ENCODE peak calls at places on chromosome 11, in six cellular contexts. L is H9, M is neuronal stem cell, X is IMR-90, D is H1, A is trophoblast cell. S is an unnamed sample.

GRCh38 chr11:111230122-111230465 is 15.4 kb upstream of the POU2AF2 start:
- DNase-seq in L (no peak), M (no peak), X (no peak), D (no peak), A (no peak), S (no peak)

GRCh38 chr11:111426615-111427014 is 47.5 kb upstream of the POU2AF1 start:
- DNase-seq in L (no peak), M (no peak), X (no peak), D (no peak), A (no peak), S (no peak)

GRCh38 chr11:69908511-69909220 is 89.5 kb upstream of the FGF3 start:
- DNase-seq in L (no peak), M (no peak), X (no peak), D (no peak), A (no peak), S (no peak)

GRCh38 chr11:120168108-120168959 is 30.4 kb upstream of the TRIM29 start:
- DNase-seq in L (no peak), M (no peak), X (peak; percentile 37), D (no peak), A (peak; percentile 52), S (no peak)

GRCh38 chr11:62552465-62552782 is 5.8 kb upstream of the AHNAK start:
- DNase-seq in L (no peak), M (no peak), X (peak; percentile 60), D (no peak), A (peak; percentile 34), S (peak; percentile 76)

GRCh38 chr11:45028921-45029680 is 78.4 kb upstream of the TP53I11 start:
- DNase-seq in L (peak; percentile 14), M (no peak), X (no peak), D (no peak), A (no peak), S (no peak)

GRCh38 chr11:119721129-119722120 is 7.6 kb downstream of the NECTIN1 start:
- DNase-seq in L (peak; percentile 74), M (peak; percentile 48), X (no peak), D (no peak), A (peak; percentile 28), S (peak; percentile 9)

GRCh38 chr11:103608566-103608965 is 427.9 kb upstream of the DDI1 start:
- DNase-seq in L (no peak), M (no peak), X (peak; percentile 64), D (no peak), A (peak; percentile 50), S (peak; percentile 70)

GRCh38 chr11:60265373-60266214 is 14.9 kb upstream of the MS4A4A start:
- DNase-seq in L (no peak), M (peak; percentile 54), X (peak; percentile 7), D (no peak), A (peak; percentile 84), S (peak; percentile 50)

GRCh38 chr11:130831506-130832385 is 84.5 kb downstream of the SNX19 start:
- DNase-seq in L (no peak), M (no peak), X (peak; percentile 22), D (no peak), A (no peak), S (no peak)

GRCh38 chr11:59207988-59208432 is 4.7 kb downstream of the MPEG1 start:
- DNase-seq in L (no peak), M (peak; percentile 11), X (peak; percentile 91), D (no peak), A (peak; percentile 56), S (peak; percentile 60)

GRCh38 chr11:27013741-27014415 is 20.0 kb downstream of the FIBIN start:
- DNase-seq in L (no peak), M (no peak), X (peak; percentile 31), D (no peak), A (no peak), S (peak; percentile 59)

GRCh38 chr11:2541881-2542361 is 97.1 kb downstream of the KCNQ1 start:
- DNase-seq in L (no peak), M (no peak), X (no peak), D (no peak), A (no peak), S (no peak)

GRCh38 chr11:131810511-131810910 is 440.1 kb downstream of the NTM start:
- DNase-seq in L (no peak), M (no peak), X (no peak), D (no peak), A (no peak), S (no peak)

GRCh38 chr11:133040289-133040893 is 491.9 kb downstream of the OPCML start:
- DNase-seq in L (no peak), M (no peak), X (peak; percentile 3), D (peak; percentile 15), A (no peak), S (no peak)

GRCh38 chr11:42960521-42961088 is 351.2 kb upstream of the API5 start:
- DNase-seq in L (no peak), M (no peak), X (no peak), D (no peak), A (peak; percentile 61), S (no peak)

GRCh38 chr11:66426314-66426713 is 5.5 kb downstream of the NPAS4 start:
- DNase-seq in L (no peak), M (no peak), X (no peak), D (no peak), A (no peak), S (no peak)

GRCh38 chr11:3855808-3856491 is 486 bp downstream of the STIM1 start:
- DNase-seq in L (peak; percentile 55), M (no peak), X (no peak), D (no peak), A (peak; percentile 38), S (peak; percentile 51)

GRCh38 chr11:18054511-18055103 is 8.5 kb upstream of the TPH1 start:
- DNase-seq in L (no peak), M (no peak), X (no peak), D (no peak), A (no peak), S (no peak)

GRCh38 chr11:121309688-121310087 is 17.1 kb downstream of the SC5D start:
- DNase-seq in L (no peak), M (no peak), X (no peak), D (no peak), A (no peak), S (no peak)

DNA sequence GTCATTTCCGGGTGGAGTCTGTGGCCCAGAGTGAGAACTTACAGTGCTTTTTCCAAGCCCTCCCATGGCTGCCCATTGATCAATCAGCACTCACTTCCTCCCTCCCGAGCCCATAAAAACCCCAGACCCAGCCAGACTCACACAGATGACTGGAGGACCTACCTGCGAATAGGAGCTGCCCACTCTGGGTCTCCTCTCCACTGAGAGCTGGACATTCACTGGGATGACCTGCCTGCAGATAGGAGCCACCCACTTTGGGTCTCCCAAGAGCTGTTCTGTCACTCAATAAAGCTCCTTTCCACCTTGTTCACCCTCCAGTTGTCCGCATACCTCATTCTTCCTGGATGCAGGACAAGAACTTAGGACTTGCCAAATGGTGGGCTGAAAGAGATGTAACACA is 56.0 kb upstream of the B3GNT6 start:
- DNase-seq in L (no peak), M (no peak), X (no peak), D (no peak), A (no peak), S (no peak)
- H2AFZ ChIP-seq in L (no peak overlapping the region), M (no peak overlapping the region), X (no peak overlapping the region), D (no peak overlapping the region), A (no peak overlapping the region), S (no peak overlapping the region)

DNA sequence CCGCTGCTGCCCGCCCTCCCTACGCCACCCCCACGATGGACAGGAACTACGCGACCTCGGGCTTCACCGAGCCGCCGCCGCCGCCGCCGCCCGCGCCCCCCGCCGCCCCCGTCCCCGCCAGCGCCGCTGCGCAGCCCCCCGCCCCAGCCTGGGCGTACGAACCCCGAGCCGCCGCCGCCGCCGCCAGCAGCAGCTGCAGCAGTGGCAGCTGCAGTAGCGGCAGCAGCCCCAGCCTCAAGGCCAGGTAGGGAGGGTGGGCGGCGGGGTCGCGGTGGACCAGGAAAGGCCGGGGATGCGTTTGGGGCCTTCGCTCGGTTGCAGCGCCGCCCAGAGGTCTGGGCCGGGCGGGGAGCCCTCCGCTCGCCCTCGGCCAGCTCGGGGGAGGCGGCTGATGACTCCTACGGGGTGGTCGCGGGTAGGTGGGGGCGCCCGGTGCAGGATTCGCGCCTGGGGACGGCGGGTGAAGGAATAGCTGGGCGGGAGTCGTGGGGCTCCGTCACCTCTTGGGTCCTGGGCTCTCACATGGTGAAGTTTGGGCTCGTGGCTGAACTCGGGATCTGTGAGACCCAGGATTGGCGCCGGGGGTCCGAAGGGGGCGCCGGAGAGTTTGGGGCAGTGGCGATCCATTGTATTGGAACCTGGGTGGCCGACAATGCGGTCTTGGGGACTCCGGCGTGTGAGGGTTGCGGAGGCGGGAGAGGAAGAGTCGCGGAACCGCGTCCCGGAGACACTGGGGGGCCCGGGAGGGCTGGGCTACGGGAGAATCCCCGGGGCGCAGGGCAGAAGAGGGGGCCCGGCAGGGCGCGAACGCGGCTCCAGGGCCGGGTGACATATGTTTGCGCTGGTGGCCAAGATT is 708 bp downstream of the QSER1 start:
- DNase-seq in L (peak; percentile 68), M (peak; percentile 77), X (peak; percentile 26), D (no peak), A (peak; percentile 50), S (peak; percentile 69)
- H3K4me1 ChIP-seq in L (peaks cover 6% of the 10 kb centered on the region), M (peaks cover 11% of the 10 kb centered on the region), X (peaks cover 2% of the 10 kb centered on the region), D (peaks cover 25% of the 10 kb centered on the region), A (no peaks in the 10 kb centered on the region), S (peaks cover 2% of the 10 kb centered on the region)

GRCh38 chr11:68214173-68215086 is 1.3 kb upstream of the KMT5B start:
- DNase-seq in L (peak; percentile 43), M (no peak), X (no peak), D (no peak), A (no peak), S (no peak)
- H4K8ac ChIP-seq in L (no peak overlapping the region), M (peak overlapping the region; percentile 98), X (peak overlapping the region; percentile 93), D (peak overlapping the region; percentile 99), A (peak overlapping the region; percentile 98), S (peak overlapping the region; percentile 98)

GRCh38 chr11:55854704-55855103 is 16.2 kb downstream of the OR5D16 start:
- DNase-seq in L (no peak), M (no peak), X (no peak), D (no peak), A (no peak), S (no peak)
- H2AFZ ChIP-seq in L (no peak overlapping the region), M (no peak overlapping the region), X (no peak overlapping the region), D (no peak overlapping the region), A (no peak overlapping the region), S (no peak overlapping the region)

GRCh38 chr11:12199231-12199948 is 89.0 kb downstream of the MICAL2 start:
- DNase-seq in L (no peak), M (no peak), X (no peak), D (no peak), A (no peak), S (no peak)
- H3K4me1 ChIP-seq in L (no peaks in the 10 kb centered on the region), M (no peaks in the 10 kb centered on the region), X (peaks cover 35% of the 10 kb centered on the region), D (no peaks in the 10 kb centered on the region), A (peaks cover 31% of the 10 kb centered on the region), S (peaks cover 25% of the 10 kb centered on the region)

GRCh38 chr11:41398175-41398574 is 61.3 kb downstream of the LRRC4C start:
- DNase-seq in L (no peak), M (no peak), X (no peak), D (no peak), A (no peak), S (no peak)

GRCh38 chr11:41400124-41400523 is 59.3 kb downstream of the LRRC4C start:
- DNase-seq in L (no peak), M (no peak), X (no peak), D (no peak), A (no peak), S (no peak)

GRCh38 chr11:41392591-41392990 is 66.9 kb downstream of the LRRC4C start:
- DNase-seq in L (peak; percentile 31), M (peak; percentile 45), X (no peak), D (no peak), A (no peak), S (no peak)

GRCh38 chr11:41394562-41395160 is 64.8 kb downstream of the LRRC4C start:
- DNase-seq in L (no peak), M (no peak), X (no peak), D (no peak), A (no peak), S (no peak)
- H4K8ac ChIP-seq in L (no peak overlapping the region), M (no peak overlapping the region), X (no peak overlapping the region), D (no peak overlapping the region), A (no peak overlapping the region), S (no peak overlapping the region)

GRCh38 chr11:57483570-57483934 is 23.2 kb downstream of the RTN4RL2 start:
- DNase-seq in L (no peak), M (no peak), X (no peak), D (no peak), A (no peak), S (no peak)
- H2AFZ ChIP-seq in L (no peak overlapping the region), M (peak overlapping the region; percentile 98), X (no peak overlapping the region), D (no peak overlapping the region), A (no peak overlapping the region), S (no peak overlapping the region)